ENCODE peak calls at places on chromosome X, in six cellular contexts. D is IMR-90, A is breast epithelium, J is upper lobe of left lung, G is heart left ventricle, Y is spleen. I is an unnamed sample.

GRCh38 chrX:131747173-131747572 is 203.3 kb downstream of the OR13H1 start:
- DNase-seq in J (no peak), Y (peak; percentile 80), D (peak; percentile 90), G (no peak), A (no peak), I (peak; percentile 88)

GRCh38 chrX:107205770-107206696 is at the start of the genes DNAAF6 and NUP62CL:
- DNase-seq in G (peak; percentile 36), D (no peak), J (peak; percentile 75), A (peak; percentile 54), Y (peak; percentile 85), I (no peak)

GRCh38 chrX:123779908-123780396 is 47.1 kb upstream of the THOC2 start:
- DNase-seq in J (no peak), D (no peak), A (no peak), G (no peak), Y (no peak), I (no peak)

GRCh38 chrX:69297521-69297920 is 132.3 kb upstream of the PJA1 start:
- DNase-seq in A (no peak), J (no peak), D (no peak), G (no peak), Y (no peak), I (no peak)

GRCh38 chrX:107629533-107629909 is 1.2 kb downstream of the PRPS1 start:
- DNase-seq in D (peak; percentile 36), A (no peak), Y (no peak), J (no peak), G (no peak), I (no peak)

GRCh38 chrX:104565791-104566687 is at the start of gene IL1RAPL2:
- DNase-seq in A (peak; percentile 53), J (peak; percentile 42), D (no peak), Y (no peak), G (no peak), I (no peak)

GRCh38 chrX:11381464-11381863 is 88.3 kb downstream of the AMELX start:
- DNase-seq in Y (no peak), J (no peak), G (peak; percentile 22), D (peak; percentile 63), A (no peak), I (no peak)

GRCh38 chrX:97898798-97899197 is 1015.1 kb downstream of the RPA4 start:
- DNase-seq in D (peak; percentile 57), Y (no peak), A (no peak), G (no peak), J (no peak), I (no peak)

GRCh38 chrX:12447448-12448154 is 309.3 kb downstream of the FRMPD4 start:
- DNase-seq in J (no peak), D (peak; percentile 95), Y (no peak), G (no peak), A (no peak), I (no peak)

GRCh38 chrX:8194216-8194615 is 23.1 kb upstream of the VCX2 start:
- DNase-seq in A (no peak), J (no peak), Y (no peak), D (no peak), G (no peak), I (no peak)

GRCh38 chrX:11585174-11585573 is 80.5 kb downstream of the ARHGAP6 start:
- DNase-seq in Y (no peak), G (no peak), A (no peak), J (no peak), D (no peak), I (no peak)

GRCh38 chrX:48466696-48467095 is 3.4 kb downstream of the SLC38A5 start:
- DNase-seq in J (peak; percentile 41), G (no peak), A (no peak), Y (peak; percentile 52), D (no peak), I (no peak)

GRCh38 chrX:68929332-68930150 is 100.7 kb downstream of the EFNB1 start:
- DNase-seq in Y (peak; percentile 52), G (peak; percentile 53), J (no peak), A (no peak), D (peak; percentile 85), I (no peak)

GRCh38 chrX:46831620-46832327 is 5.1 kb upstream of the RP2 start:
- DNase-seq in G (no peak), D (peak; percentile 72), Y (no peak), A (no peak), J (no peak), I (no peak)

GRCh38 chrX:11528623-11529022 is 137.1 kb downstream of the ARHGAP6 start:
- DNase-seq in G (no peak), J (no peak), Y (no peak), D (no peak), A (no peak), I (no peak)

GRCh38 chrX:153469811-153470410 is 465 bp downstream of the HAUS7 start:
- DNase-seq in A (no peak), J (no peak), G (no peak), Y (no peak), D (peak; percentile 8), I (no peak)

GRCh38 chrX:152900937-152901445 is 3.1 kb downstream of the ZNF185 start:
- DNase-seq in Y (peak; percentile 17), A (no peak), G (no peak), J (no peak), D (no peak), I (no peak)

GRCh38 chrX:16239211-16239610 is 71.9 kb downstream of the MAGEB17 start:
- DNase-seq in J (no peak), D (peak; percentile 88), A (no peak), Y (no peak), G (no peak), I (no peak)

GRCh38 chrX:105972690-105973386 is 65.7 kb downstream of the SERPINA7 start:
- DNase-seq in G (no peak), Y (no peak), A (no peak), D (no peak), J (no peak), I (no peak)

GRCh38 chrX:2710496-2710895 is 19.4 kb downstream of the CD99 start:
- DNase-seq in Y (no peak), J (no peak), A (no peak), D (no peak), G (no peak), I (no peak)

GRCh38 chrX:22652596-22652995 is 347.2 kb upstream of the DDX53 start:
- DNase-seq in G (no peak), A (no peak), J (no peak), D (peak; percentile 50), Y (no peak), I (no peak)

GRCh38 chrX:1448793-1449580 is 3.7 kb downstream of the ASMTL start:
- DNase-seq in A (peak; percentile 48), G (peak; percentile 15), D (no peak), J (no peak), Y (peak; percentile 69), I (no peak)

GRCh38 chrX:63470506-63470905 is 119.4 kb upstream of the SPIN4 start:
- DNase-seq in G (no peak), D (no peak), A (no peak), Y (no peak), J (no peak), I (no peak)

GRCh38 chrX:57821703-57822375 is 88.4 kb downstream of the ZXDA start:
- DNase-seq in J (no peak), Y (no peak), A (no peak), G (peak; percentile 25), D (peak; percentile 55), I (peak; percentile 30)

GRCh38 chrX:14926471-14926870 is 53.2 kb downstream of the MOSPD2 start:
- DNase-seq in J (no peak), A (no peak), Y (no peak), D (no peak), G (no peak), I (no peak)

GRCh38 chrX:112734250-112734649 is 54.5 kb upstream of the LHFPL1 start:
- DNase-seq in J (no peak), Y (no peak), D (peak; percentile 14), A (no peak), G (no peak), I (no peak)

DNA sequence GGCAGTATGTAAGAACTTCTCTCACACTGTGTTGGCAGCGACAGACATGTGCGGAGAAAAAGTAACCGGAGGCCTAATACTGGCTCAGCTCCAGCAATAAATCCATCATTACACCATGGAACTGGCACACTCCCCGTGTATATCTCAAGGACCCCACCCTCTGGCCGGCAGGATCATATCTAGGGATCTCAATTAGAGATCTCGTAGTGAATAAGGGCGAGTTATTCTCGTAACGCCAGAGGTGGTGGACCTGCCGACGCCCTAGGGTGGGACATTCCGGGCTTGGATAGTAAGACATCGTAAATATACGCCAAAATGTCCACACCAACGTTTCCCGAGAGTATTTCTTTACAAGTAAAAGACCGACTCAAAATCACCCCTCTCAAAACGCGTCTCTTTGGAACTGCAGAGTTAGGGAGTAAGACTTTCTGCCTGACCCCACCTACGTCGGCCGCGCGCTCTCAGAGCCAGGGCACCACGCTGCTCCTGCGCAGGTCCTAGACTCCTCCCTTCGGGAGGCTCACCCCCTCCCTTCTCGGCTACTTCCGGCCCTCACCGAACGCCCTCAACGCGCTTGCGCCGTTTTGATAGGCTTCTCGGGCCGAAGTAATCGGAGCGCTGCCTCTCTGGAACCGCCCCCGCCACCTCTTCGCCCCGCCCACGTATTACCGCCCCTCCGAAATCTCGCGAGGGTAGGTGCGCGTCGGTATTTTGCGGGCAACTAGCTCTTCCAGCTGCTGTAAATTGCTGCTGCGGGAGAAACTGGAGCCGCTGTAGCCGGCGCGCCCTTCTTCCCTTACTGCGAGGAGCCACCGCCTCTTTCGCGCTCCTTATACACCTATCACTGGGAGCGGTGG is at the start of gene WDR44:
- DNase-seq in G (peak; percentile 95), D (peak; percentile 92), J (peak; percentile 95), A (peak; percentile 90), Y (peak; percentile 97), I (peak; percentile 98)
- TF ChIP-seq POLR2A in G (peak; percentile 63), D (peak; percentile 80), J (no peak), A (peak; percentile 39), Y (no peak), I (peak; percentile 24)

DNA sequence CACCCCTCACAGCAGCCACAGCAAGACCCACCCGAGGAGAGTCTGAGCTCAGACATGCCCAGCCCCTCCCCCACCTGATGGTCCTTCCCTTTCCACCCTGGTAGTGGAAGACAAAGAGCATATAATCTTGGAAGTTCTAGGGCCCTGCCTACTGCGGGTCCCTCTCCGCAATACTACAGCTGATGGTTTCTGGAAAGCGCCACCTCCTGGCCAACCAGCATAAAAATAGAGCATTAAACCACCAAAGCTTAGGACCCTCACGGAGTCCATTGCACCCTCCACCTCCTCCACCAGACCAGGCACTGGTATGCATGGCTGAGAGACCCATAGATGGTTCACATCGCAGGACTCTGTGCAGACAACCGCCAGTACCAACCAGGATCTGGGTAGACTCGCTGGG is 78.2 kb downstream of the SH3BGRL start:
- DNase-seq in G (no peak), A (no peak), Y (no peak), J (no peak), D (no peak), I (no peak)
- TF ChIP-seq CTCF in G (no peak), A (no peak), Y (no peak), J (no peak), D (peak; percentile 8), I (no peak)

GRCh38 chrX:111355523-111356122 is 56.4 kb downstream of the DCX start:
- DNase-seq in J (no peak), G (no peak), Y (no peak), D (no peak), A (no peak), I (no peak)
- TF ChIP-seq POLR2A in J (no peak), G (no peak), Y (no peak), D (no peak), A (no peak), I (no peak)

DNA sequence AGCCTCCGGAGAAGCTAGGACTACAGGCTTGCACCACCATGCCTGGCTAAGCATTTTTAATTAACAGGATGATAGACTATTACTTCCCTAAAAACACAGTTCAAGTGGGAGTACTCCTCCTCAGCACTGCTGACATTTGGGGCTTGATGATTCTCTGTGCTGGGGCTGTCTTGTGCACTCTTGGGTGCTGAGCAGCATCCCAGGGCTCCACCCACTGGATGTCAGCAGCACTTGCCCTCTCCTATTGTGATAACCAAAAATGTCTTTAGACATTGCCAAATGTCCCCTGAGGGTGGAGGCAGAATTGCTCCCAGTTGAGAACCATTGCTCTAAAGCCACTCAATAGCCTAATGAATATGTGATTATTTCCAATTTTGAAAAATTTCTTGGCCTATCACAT is 60.4 kb downstream of the CLCN4 start:
- DNase-seq in J (no peak), A (no peak), G (no peak), D (no peak), Y (no peak), I (no peak)
- TF ChIP-seq CTCF in J (no peak), A (no peak), G (no peak), D (no peak), Y (no peak), I (no peak)

I was measured in lower leg skin.